ENCODE peak calls at places on chromosomes 3 and 15, in ten cellular contexts. D is T-helper 9 cell; C is NCI-H1417; R is germinal center; X is transverse colon; W is fibroblast of pulmonary artery; L is CD8-positive, alpha-beta memory T cell; Z is GM04504; O is activated CD8-positive, alpha-beta memory T cell treated with anti-CD3 and anti-CD28 coated beads for 4 hours; K is Calu3. P is an unnamed sample.

GRCh38 chr3:73100734-73101550 is 39.5 kb downstream of the EBLN2 start:
- DNase-seq in O (peak), X (peak), K (peak), C (peak), R (peak), W (peak), D (peak), Z (peak), L (peak), P (peak)

GRCh38 chr15:75655911-75656310 is 8.2 kb downstream of the SNX33 start:
- DNase-seq in C (peak), D (no peak), O (no peak), Z (no peak), X (no peak), K (no peak), L (no peak), R (no peak), W (no peak), P (no peak)

GRCh38 chr15:66742286-66742685 is 40.2 kb downstream of the SMAD6 start:
- DNase-seq in W (no peak), R (no peak), X (no peak), D (no peak), K (no peak), O (no peak), L (no peak), Z (no peak), C (no peak), P (no peak)

GRCh38 chr3:128068156-128068620 is 16.0 kb downstream of the SEC61A1 start:
- DNase-seq in Z (no peak), K (peak), X (no peak), O (no peak), D (no peak), L (no peak), W (peak), R (peak), C (no peak), P (peak)

GRCh38 chr15:61151791-61152190 is 77.3 kb downstream of the RORA start:
- DNase-seq in K (no peak), R (no peak), L (no peak), Z (no peak), O (no peak), X (no peak), D (no peak), W (no peak), C (no peak), P (no peak)

GRCh38 chr3:5195605-5196004 is 8.1 kb downstream of the EDEM1 start:
- DNase-seq in L (no peak), C (no peak), R (no peak), D (no peak), K (no peak), X (no peak), O (no peak), Z (no peak), W (no peak), P (no peak)

GRCh38 chr3:72571638-72572114 is 276.6 kb downstream of the SHQ1 start:
- DNase-seq in Z (no peak), C (no peak), X (no peak), R (no peak), O (no peak), D (no peak), W (no peak), L (no peak), K (no peak), P (no peak)

GRCh38 chr3:119555309-119555735 is 4.1 kb downstream of the CD80 start:
- DNase-seq in D (no peak), K (no peak), O (no peak), L (no peak), C (no peak), W (no peak), X (no peak), R (no peak), Z (no peak), P (no peak)

GRCh38 chr15:60772395-60773120 is 293.6 kb upstream of the ICE2 start:
- DNase-seq in K (no peak), X (no peak), L (no peak), C (no peak), Z (no peak), R (no peak), W (no peak), O (no peak), D (no peak), P (no peak)

P was measured in H7.